ENCODE peak calls at places on chromosomes 1 and 21, in nine cellular contexts. C is sigmoid colon, N is upper lobe of left lung, M is prostate gland, O is H1, I is stomach, U is suprapubic skin, P is breast epithelium, F is HCT116. B is an unnamed sample.

GRCh38 chr21:34886554-34887385 is 162.3 kb downstream of the RUNX1 start:
- DNase-seq in C (peak), N (peak), M (no peak), O (no peak), I (no peak), U (no peak), P (no peak), F (no peak), B (peak)

GRCh38 chr1:9326596-9326995 is 33.9 kb downstream of the SPSB1 start:
- DNase-seq in C (no peak), N (no peak), M (no peak), O (no peak), I (no peak), U (no peak), P (no peak), F (no peak), B (no peak)

GRCh38 chr1:156618853-156619581 is at the start of gene HAPLN2:
- DNase-seq in C (no peak), N (no peak), M (no peak), O (no peak), I (no peak), U (no peak), P (no peak), F (no peak), B (no peak)

GRCh38 chr1:66315675-66316074 is 218.3 kb upstream of the SGIP1 start:
- DNase-seq in C (no peak), N (no peak), M (peak), O (no peak), I (no peak), U (no peak), P (no peak), F (peak), B (no peak)

GRCh38 chr1:48676822-48677221 is 99.9 kb downstream of the BEND5 start:
- DNase-seq in C (no peak), N (no peak), M (no peak), O (no peak), I (no peak), U (no peak), P (no peak), F (no peak), B (no peak)

GRCh38 chr1:91597215-91597614 is 96.6 kb downstream of the CDC7 start:
- DNase-seq in C (no peak), N (no peak), M (no peak), O (no peak), I (no peak), U (no peak), P (no peak), F (no peak), B (no peak)

GRCh38 chr1:6099297-6099696 is 53.6 kb downstream of the KCNAB2 start:
- DNase-seq in C (peak), N (no peak), M (no peak), O (no peak), I (no peak), U (no peak), P (no peak), F (no peak), B (no peak)

GRCh38 chr1:160640359-160641123 is 6.3 kb downstream of the SLAMF1 start:
- DNase-seq in C (no peak), N (no peak), M (no peak), O (no peak), I (no peak), U (no peak), P (no peak), F (no peak), B (no peak)

GRCh38 chr1:162736633-162737067 is 53.9 kb upstream of the HSD17B7 start:
- DNase-seq in C (no peak), N (no peak), M (no peak), O (no peak), I (no peak), U (no peak), P (no peak), F (no peak), B (no peak)

GRCh38 chr1:93734999-93735398 is 53.4 kb upstream of the BCAR3 start:
- DNase-seq in C (no peak), N (no peak), M (no peak), O (no peak), I (no peak), U (no peak), P (no peak), F (no peak), B (no peak)

GRCh38 chr1:151058682-151059341 is 610 bp downstream of the CDC42SE1 start:
- DNase-seq in C (peak), N (peak), M (peak), O (no peak), I (peak), U (peak), P (peak), F (no peak), B (no peak)

GRCh38 chr1:54121482-54122130 is 31.2 kb downstream of the CDCP2 start:
- DNase-seq in C (peak), N (peak), M (peak), O (peak), I (peak), U (peak), P (peak), F (peak), B (no peak)

GRCh38 chr1:9440261-9440660 is 99.0 kb upstream of the SLC25A33 start:
- DNase-seq in C (no peak), N (no peak), M (no peak), O (no peak), I (no peak), U (no peak), P (no peak), F (no peak), B (no peak)

GRCh38 chr1:1312450-1313314 is 4.3 kb downstream of the PUSL1 start:
- DNase-seq in C (no peak), N (no peak), M (no peak), O (no peak), I (no peak), U (no peak), P (no peak), F (no peak), B (no peak)

GRCh38 chr1:26994020-26994745 is 691 bp downstream of the TRNP1 start:
- DNase-seq in C (no peak), N (no peak), M (no peak), O (no peak), I (no peak), U (no peak), P (no peak), F (no peak), B (no peak)

GRCh38 chr1:153790996-153791855 is 16.0 kb downstream of the SLC27A3 start:
- DNase-seq in C (peak), N (peak), M (no peak), O (no peak), I (no peak), U (no peak), P (no peak), F (no peak), B (no peak)

GRCh38 chr1:222970711-222971110 is 155.9 kb downstream of the DISP1 start:
- DNase-seq in C (no peak), N (no peak), M (no peak), O (no peak), I (no peak), U (no peak), P (no peak), F (no peak), B (no peak)

GRCh38 chr1:201419241-201419640 is 2.3 kb downstream of the TNNI1 start:
- DNase-seq in C (no peak), N (no peak), M (no peak), O (no peak), I (no peak), U (no peak), P (no peak), F (no peak), B (no peak)

GRCh38 chr1:119948342-119949214 is 52.3 kb upstream of the ADAM30 start:
- DNase-seq in C (peak), N (peak), M (peak), O (peak), I (peak), U (peak), P (peak), F (peak), B (no peak)

GRCh38 chr1:119946724-119947123 is 50.4 kb upstream of the ADAM30 start:
- DNase-seq in C (no peak), N (no peak), M (no peak), O (no peak), I (no peak), U (no peak), P (no peak), F (no peak), B (no peak)

GRCh38 chr1:119943216-119943615 is 46.9 kb upstream of the ADAM30 start:
- DNase-seq in C (no peak), N (no peak), M (no peak), O (no peak), I (no peak), U (no peak), P (no peak), F (no peak), B (no peak)

GRCh38 chr1:119952496-119952895 is 56.2 kb upstream of the ADAM30 start:
- DNase-seq in C (no peak), N (no peak), M (no peak), O (no peak), I (no peak), U (no peak), P (no peak), F (no peak), B (no peak)

DNA sequence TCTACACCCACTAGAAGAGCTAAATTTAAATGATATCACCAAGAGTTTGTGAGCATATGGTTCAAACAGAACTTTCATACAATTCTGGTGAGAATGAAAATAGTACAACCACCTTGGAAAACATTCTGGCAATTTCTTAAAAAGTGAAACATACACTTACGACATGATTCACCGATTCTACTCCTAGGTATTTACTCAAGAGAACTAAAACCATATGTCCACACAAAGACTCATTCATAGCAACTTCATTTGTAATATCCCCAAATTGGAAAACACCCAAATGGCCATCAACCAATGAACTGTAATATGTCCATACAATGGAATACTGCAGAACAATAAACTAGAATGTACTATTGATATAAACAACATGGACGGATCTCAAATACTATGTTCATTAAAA is 51.2 kb upstream of the ADAM30 start:
- DNase-seq in C (no peak), N (no peak), M (no peak), O (no peak), I (no peak), U (no peak), P (no peak), F (no peak), B (no peak)
- TF ChIP-seq POLR2AphosphoS5 in C (no peak), N (no peak), M (peak), O (no peak), I (no peak), U (no peak), P (no peak), F (no peak), B (no peak)

GRCh38 chr21:36155603-36156338 is 853 bp upstream of the DOP1B start:
- DNase-seq in C (peak), N (peak), M (peak), O (no peak), I (peak), U (no peak), P (peak), F (no peak), B (peak)
- TF ChIP-seq POLR2A in C (peak), N (peak), M (peak), O (peak), I (peak), U (peak), P (peak), F (no peak), B (peak)

GRCh38 chr1:164780863-164781262 is 221.9 kb downstream of the PBX1 start:
- DNase-seq in C (peak), N (no peak), M (no peak), O (no peak), I (no peak), U (no peak), P (no peak), F (no peak), B (peak)
- TF ChIP-seq POLR2AphosphoS5 in C (peak), N (peak), M (peak), O (no peak), I (peak), U (peak), P (no peak), F (no peak), B (no peak)

GRCh38 chr1:40391688-40392145 is 18.2 kb downstream of the SMAP2 start:
- DNase-seq in C (no peak), N (no peak), M (no peak), O (no peak), I (peak), U (no peak), P (no peak), F (no peak), B (no peak)

GRCh38 chr1:40390857-40391256 is 17.3 kb downstream of the SMAP2 start:
- DNase-seq in C (no peak), N (no peak), M (no peak), O (no peak), I (no peak), U (no peak), P (no peak), F (no peak), B (no peak)

GRCh38 chr1:40394456-40395172 is 21.1 kb downstream of the SMAP2 start:
- DNase-seq in C (no peak), N (no peak), M (no peak), O (no peak), I (no peak), U (no peak), P (no peak), F (no peak), B (no peak)

GRCh38 chr1:40392206-40392605 is 18.7 kb downstream of the SMAP2 start:
- DNase-seq in C (no peak), N (no peak), M (no peak), O (no peak), I (peak), U (no peak), P (no peak), F (no peak), B (no peak)

GRCh38 chr1:40393173-40393572 is 19.6 kb downstream of the SMAP2 start:
- DNase-seq in C (no peak), N (no peak), M (no peak), O (no peak), I (no peak), U (no peak), P (no peak), F (no peak), B (no peak)
- TF ChIP-seq POLR2A in C (no peak), N (peak), M (no peak), O (no peak), I (no peak), U (no peak), P (no peak), F (no peak), B (no peak)

DNA sequence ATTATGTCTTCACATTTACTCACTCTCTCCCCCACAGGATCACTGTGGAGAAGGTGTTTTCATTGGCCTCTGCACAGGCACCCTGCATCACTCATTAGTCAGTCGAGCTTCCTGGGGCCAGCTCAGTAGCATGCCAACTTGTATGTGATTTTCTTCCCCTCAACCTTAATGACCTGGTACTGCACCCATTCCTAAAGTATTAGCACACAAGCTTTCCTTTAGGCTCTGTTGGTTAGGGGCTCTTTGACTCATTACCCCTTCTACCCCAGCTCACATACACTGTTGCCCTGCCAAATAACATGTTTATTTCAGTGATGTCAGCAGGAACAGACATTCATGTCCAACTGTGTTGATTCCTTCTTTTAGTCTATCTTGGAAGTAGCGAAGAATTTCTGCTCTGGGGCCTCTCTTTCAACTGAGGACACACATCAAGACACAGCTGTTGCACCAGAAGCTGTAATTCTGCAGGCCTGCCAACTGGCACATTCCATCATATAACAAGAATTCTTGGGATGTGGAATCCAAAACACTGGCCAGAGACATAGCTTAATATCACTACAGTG is 603.5 kb upstream of the ADAMTS5 start:
- DNase-seq in C (peak), N (no peak), M (no peak), O (no peak), I (peak), U (no peak), P (peak), F (no peak), B (no peak)
- TF ChIP-seq POLR2AphosphoS5 in C (peak), N (no peak), M (no peak), O (no peak), I (no peak), U (no peak), P (no peak), F (no peak), B (no peak)

GRCh38 chr1:38027201-38028104 is 14.9 kb downstream of the UTP11 start:
- DNase-seq in C (peak), N (peak), M (peak), O (no peak), I (no peak), U (no peak), P (peak), F (no peak), B (no peak)

GRCh38 chr1:38026592-38027200 is 14.2 kb downstream of the UTP11 start:
- DNase-seq in C (no peak), N (peak), M (peak), O (no peak), I (peak), U (no peak), P (peak), F (no peak), B (no peak)

GRCh38 chr1:38025233-38025632 is 12.7 kb downstream of the UTP11 start:
- DNase-seq in C (no peak), N (no peak), M (no peak), O (no peak), I (no peak), U (no peak), P (no peak), F (no peak), B (no peak)

GRCh38 chr1:38028105-38028591 is 15.6 kb downstream of the UTP11 start:
- DNase-seq in C (no peak), N (no peak), M (no peak), O (no peak), I (no peak), U (no peak), P (no peak), F (no peak), B (no peak)

GRCh38 chr1:38025664-38026063 is 13.1 kb downstream of the UTP11 start:
- DNase-seq in C (no peak), N (no peak), M (no peak), O (no peak), I (no peak), U (no peak), P (no peak), F (no peak), B (no peak)
- TF ChIP-seq POLR2A in C (no peak), N (no peak), M (no peak), O (no peak), I (no peak), U (no peak), P (no peak), F (no peak), B (no peak)

GRCh38 chr1:67715819-67716218 is 30.8 kb downstream of the GADD45A start:
- DNase-seq in C (no peak), N (no peak), M (no peak), O (no peak), I (no peak), U (no peak), P (no peak), F (no peak), B (no peak)

GRCh38 chr1:67719329-67720196 is 34.6 kb downstream of the GADD45A start:
- DNase-seq in C (no peak), N (no peak), M (no peak), O (no peak), I (no peak), U (no peak), P (no peak), F (no peak), B (no peak)

GRCh38 chr1:67721112-67721511 is 36.1 kb downstream of the GADD45A start:
- DNase-seq in C (no peak), N (no peak), M (no peak), O (no peak), I (no peak), U (no peak), P (no peak), F (no peak), B (no peak)

GRCh38 chr1:67716800-67717199 is 31.8 kb downstream of the GADD45A start:
- DNase-seq in C (no peak), N (no peak), M (peak), O (no peak), I (no peak), U (no peak), P (peak), F (no peak), B (no peak)

DNA sequence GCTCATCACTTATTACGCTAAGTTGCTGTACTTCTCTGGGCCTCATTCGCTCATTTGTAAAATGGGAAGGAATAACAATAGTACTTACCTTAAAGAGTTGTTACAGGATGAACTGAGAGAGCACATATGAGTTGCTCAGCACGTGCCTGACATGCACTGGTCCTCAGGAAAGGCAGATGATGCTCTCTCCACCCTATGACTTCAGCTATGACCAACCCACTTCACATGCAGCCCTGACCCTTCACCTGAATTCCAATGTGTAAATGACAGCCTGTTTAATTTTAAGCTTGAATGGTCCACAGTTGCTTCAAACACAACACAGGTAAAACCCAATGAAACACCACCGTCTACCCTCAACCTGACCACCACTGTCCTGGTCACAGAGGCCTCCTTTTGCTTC is 32.9 kb downstream of the GADD45A start:
- DNase-seq in C (no peak), N (no peak), M (no peak), O (no peak), I (no peak), U (no peak), P (no peak), F (no peak), B (no peak)
- TF ChIP-seq POLR2AphosphoS5 in C (no peak), N (no peak), M (no peak), O (no peak), I (no peak), U (no peak), P (no peak), F (no peak), B (no peak)

DNA sequence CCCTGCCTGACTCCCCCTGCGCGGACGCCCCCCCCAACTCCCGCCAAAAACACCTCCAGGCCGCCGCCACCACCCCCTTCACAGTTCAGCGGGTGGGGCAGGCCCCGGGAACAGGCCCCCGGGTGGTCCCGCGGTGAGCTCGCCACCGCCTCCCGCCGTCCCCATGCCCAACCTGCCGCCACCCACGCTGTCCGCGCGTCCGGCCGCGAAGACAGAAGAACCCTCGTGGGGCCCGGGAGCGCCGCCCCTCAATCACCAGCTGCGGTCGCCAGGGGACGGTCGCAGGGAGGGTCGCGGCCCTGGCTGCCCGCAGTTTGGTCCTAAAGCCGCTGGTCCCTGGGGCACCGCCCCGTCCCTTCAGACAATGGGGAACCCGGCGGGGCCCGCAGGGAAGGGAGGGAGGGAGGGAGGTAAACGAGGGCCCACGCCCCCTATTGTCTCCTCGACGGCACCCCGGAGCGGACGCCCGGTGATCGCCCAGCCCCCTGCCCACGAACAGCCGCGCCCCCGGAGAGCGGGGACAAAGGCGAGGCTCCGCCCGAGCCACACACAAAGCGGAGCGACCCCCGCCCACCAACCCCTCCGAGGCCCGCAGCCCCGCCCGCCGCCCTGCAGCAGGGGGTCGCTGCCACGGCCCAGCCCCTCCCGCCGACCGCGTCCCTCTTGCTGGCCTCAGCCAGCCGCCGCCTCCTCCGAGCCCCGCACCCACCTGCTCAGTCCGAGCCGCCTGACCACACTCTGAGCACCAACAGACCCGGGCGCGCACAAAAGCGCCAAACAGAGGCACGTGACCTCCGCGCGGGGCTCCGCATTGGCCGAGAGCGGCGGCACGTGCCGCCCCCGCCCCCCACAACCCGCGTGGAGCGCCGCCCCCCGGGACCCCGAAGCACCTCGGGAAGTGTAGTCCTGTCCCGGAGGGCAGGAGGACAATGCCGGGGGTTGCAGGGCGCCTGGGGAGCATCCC is at the start of gene STMN1:
- DNase-seq in C (peak), N (peak), M (peak), O (peak), I (peak), U (peak), P (peak), F (peak), B (peak)
- TF ChIP-seq POLR2A in C (peak), N (peak), M (peak), O (peak), I (peak), U (no peak), P (peak), F (peak), B (peak)